ENCODE peak calls at places on chromosomes 13 and 19, in nine cellular contexts. V, T, Q, K, W, R, G, C and H are unnamed samples.

GRCh38 chr13:95207769-95208366 is 93.4 kb downstream of the ABCC4 start:
- DNase-seq in R (no peak), V (peak), T (no peak), Q (no peak), G (no peak), W (no peak), K (no peak), C (no peak), H (no peak)

GRCh38 chr19:58562126-58563033 is 4.0 kb upstream of the UBE2M start:
- DNase-seq in K (no peak), R (no peak), W (peak), G (no peak), C (peak), T (peak), V (no peak), Q (peak), H (no peak)

GRCh38 chr19:51552996-51553725 is 17.9 kb upstream of the ZNF175 start:
- DNase-seq in V (peak), C (peak), W (peak), R (no peak), K (peak), G (peak), Q (peak), T (no peak), H (peak)

GRCh38 chr19:54162241-54162805 is 2.8 kb upstream of the LENG1 start:
- DNase-seq in V (peak), T (no peak), Q (peak), G (peak), K (peak), C (peak), R (no peak), W (peak), H (peak)

GRCh38 chr19:3810708-3811355 is 24.7 kb upstream of the MATK start:
- DNase-seq in Q (no peak), K (no peak), R (no peak), C (no peak), T (no peak), V (no peak), W (no peak), G (no peak), H (no peak)

GRCh38 chr13:93409001-93409400 is 182.4 kb downstream of the GPC6 start:
- DNase-seq in T (no peak), V (no peak), Q (no peak), W (no peak), R (no peak), G (no peak), K (no peak), C (no peak), H (no peak)

GRCh38 chr13:107422421-107422820 is 792.9 kb downstream of the LIG4 start:
- DNase-seq in W (no peak), T (no peak), R (no peak), C (no peak), V (no peak), Q (no peak), G (no peak), K (no peak), H (no peak)

GRCh38 chr13:40764587-40765403 is 6.2 kb downstream of the MRPS31 start:
- DNase-seq in C (peak), Q (no peak), K (no peak), T (no peak), W (no peak), G (no peak), V (no peak), R (no peak), H (no peak)

GRCh38 chr19:39951065-39951650 is 16.7 kb upstream of the FCGBP start:
- DNase-seq in G (no peak), Q (no peak), V (no peak), T (no peak), R (no peak), K (no peak), W (no peak), C (no peak), H (no peak)

GRCh38 chr19:8269724-8270123 is 38.4 kb downstream of the CD320 start:
- DNase-seq in K (peak), W (no peak), R (no peak), T (no peak), Q (no peak), G (no peak), V (no peak), C (no peak), H (peak)

GRCh38 chr13:21673592-21674270 is 2.9 kb downstream of the FGF9 start:
- DNase-seq in K (peak), R (no peak), G (peak), T (no peak), Q (peak), C (peak), V (peak), W (peak), H (no peak)

GRCh38 chr13:46296920-46297319 is 85.2 kb downstream of the LRRC63 start:
- DNase-seq in W (no peak), C (peak), G (no peak), V (no peak), Q (no peak), R (peak), K (no peak), T (no peak), H (no peak)

GRCh38 chr13:81917829-81918228 is 1576.9 kb upstream of the SPRY2 start:
- DNase-seq in V (no peak), G (no peak), Q (no peak), K (no peak), R (no peak), T (no peak), W (no peak), C (no peak), H (no peak)

GRCh38 chr13:114065141-114065925 is 67.1 kb downstream of the RASA3 start:
- DNase-seq in W (peak), G (peak), C (peak), V (peak), K (peak), Q (peak), R (peak), T (peak), H (peak)

GRCh38 chr13:47168086-47168485 is 271.2 kb upstream of the HTR2A start:
- DNase-seq in V (no peak), Q (no peak), W (no peak), C (peak), R (no peak), G (no peak), T (no peak), K (no peak), H (no peak)

GRCh38 chr13:33918199-33918932 is 100.4 kb downstream of the RFC3 start:
- DNase-seq in Q (no peak), W (no peak), C (peak), G (no peak), T (no peak), R (peak), K (no peak), V (no peak), H (no peak)

GRCh38 chr13:79309690-79310089 is 96.4 kb downstream of the RBM26 start:
- DNase-seq in W (no peak), V (no peak), Q (no peak), G (no peak), C (no peak), K (no peak), T (no peak), R (no peak), H (no peak)

GRCh38 chr13:50915562-50915961 is 6.0 kb downstream of the RNASEH2B start:
- DNase-seq in R (no peak), G (no peak), V (no peak), Q (no peak), T (no peak), K (no peak), W (no peak), C (no peak), H (no peak)

DNA sequence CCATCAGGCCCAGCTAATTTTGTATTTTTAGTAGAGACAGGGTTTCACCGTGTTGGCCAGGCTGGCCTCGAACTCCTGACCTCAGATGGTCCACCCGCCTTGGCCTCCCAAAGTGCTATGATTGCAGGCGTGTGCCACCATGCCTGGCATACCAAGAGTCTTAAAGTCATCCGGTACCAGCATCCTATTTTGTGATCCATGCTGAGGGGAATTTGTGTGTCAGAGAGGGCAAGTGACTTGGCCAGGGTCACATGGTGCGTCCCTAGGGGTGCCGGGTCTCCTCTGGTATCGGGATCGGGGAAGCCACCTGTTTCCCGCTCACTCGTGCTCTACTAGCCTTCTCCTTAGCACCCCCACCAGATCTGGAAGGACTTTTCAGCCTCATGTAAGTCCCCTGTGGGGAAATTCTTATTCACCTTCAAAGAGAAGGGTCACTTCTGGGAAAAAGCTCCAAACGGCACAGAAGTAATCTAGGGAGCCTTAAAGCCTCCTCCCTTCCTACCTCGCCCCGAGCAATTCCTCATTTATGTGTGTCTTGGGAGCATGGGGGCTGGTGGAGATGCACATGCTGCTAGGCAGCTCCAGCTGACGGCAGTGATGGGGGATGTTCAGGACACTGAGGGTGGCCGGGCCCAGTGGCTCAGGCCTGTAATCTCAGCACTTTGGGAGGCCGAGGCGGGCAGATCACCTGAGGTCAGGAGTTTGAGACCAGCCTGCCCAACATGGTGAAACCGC is 6.1 kb upstream of the ANKLE1 start:
- DNase-seq in V (no peak), W (no peak), K (no peak), G (no peak), R (no peak), Q (no peak), T (no peak), C (no peak), H (no peak)
- TF ChIP-seq CTCF in V (no peak), W (no peak), K (no peak), G (no peak), R (no peak), Q (no peak), T (no peak), C (no peak), H (no peak)

DNA sequence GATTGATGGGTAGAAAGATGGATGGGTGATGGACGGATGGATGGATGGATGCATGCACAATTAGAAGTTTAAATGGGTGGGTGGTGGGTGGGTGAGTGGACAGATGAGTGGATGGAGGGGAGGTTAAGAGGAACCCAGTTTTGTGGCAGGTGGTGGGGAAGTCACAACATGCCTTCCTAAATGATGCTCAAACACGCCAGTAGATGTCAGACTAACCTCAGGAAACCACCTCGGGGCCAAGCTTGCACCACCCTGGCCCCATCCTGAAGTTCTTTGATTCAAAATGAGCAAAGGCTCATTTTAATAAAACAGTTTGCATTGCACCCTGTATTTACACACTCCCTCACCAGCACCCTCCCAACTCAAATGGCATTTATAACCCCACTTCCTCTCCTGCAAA is 91.3 kb upstream of the CACNA1A start:
- DNase-seq in R (no peak), C (peak), T (peak), W (peak), K (peak), V (peak), G (peak), Q (no peak), H (no peak)
- TF ChIP-seq CTCF in R (peak), C (peak), T (peak), W (peak), K (peak), V (peak), G (peak), Q (peak), H (peak)

DNA sequence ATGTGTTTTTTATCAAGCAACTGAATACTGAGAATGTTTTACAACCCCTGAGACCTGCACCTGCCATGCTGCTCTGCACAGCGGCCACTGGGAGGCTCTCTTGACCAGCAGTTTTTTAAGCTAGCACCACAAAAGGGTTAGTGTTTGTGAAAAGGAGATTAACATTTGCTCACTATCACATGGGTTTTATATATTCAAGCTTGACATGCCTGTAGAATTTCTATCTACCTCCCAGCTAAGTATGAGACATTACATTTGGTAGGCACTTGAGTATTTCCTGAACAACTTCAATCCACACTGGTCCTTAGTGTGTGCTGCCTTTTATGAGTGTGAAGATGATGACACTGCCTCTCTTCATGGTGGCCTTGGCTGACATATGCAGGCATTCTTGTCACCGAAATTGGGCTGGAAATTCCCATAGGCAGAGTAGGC is 1238.9 kb downstream of the UQCRFS1 start:
- DNase-seq in R (no peak), T (no peak), W (no peak), C (peak), G (peak), K (peak), Q (no peak), V (no peak), H (peak)
- TF ChIP-seq CTCF in R (peak), T (peak), W (peak), C (peak), G (peak), K (peak), Q (peak), V (peak), H (peak)

DNA sequence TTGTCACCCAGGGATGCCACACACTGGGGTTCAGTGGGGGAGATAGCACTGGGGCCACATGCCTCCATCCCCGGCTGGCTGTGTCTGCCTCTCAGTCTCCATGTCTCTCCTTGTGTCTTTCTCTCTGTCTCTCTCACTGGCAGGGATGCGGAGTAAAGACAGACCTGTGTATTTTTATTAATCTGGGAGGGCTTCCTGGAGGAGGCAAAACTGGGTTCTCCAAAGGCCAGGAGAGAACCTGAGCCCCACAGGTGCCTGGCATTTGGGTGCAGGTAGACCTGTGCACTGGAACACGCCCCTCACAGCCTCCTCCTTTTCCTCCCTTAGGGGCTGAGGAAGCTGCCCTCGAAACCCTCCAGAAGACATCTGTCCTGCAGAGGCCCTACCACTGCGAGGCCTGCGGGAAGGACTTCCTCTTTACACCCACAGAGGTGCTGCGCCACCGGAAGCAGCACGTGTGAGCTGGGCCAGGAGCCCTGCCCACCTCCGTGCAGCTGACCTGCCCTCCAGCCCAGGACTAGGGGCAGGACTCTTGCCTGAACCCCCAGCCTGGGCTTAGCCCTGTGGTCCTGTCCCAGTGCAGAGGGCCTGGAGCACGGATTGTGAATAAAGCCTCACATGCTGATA is 32.7 kb downstream of the DHX34 start:
- DNase-seq in C (no peak), R (no peak), W (peak), G (peak), V (peak), K (no peak), T (no peak), Q (peak), H (no peak)
- TF ChIP-seq CTCF in C (no peak), R (no peak), W (no peak), G (no peak), V (no peak), K (no peak), T (no peak), Q (no peak), H (no peak)

GRCh38 chr19:49890349-49891311 is 6.1 kb downstream of the IL4I1 start:
- DNase-seq in T (no peak), R (no peak), W (peak), G (peak), C (no peak), Q (peak), V (peak), K (peak), H (no peak)
- TF ChIP-seq CTCF in T (peak), R (no peak), W (no peak), G (no peak), C (no peak), Q (no peak), V (no peak), K (peak), H (no peak)

GRCh38 chr19:55166530-55167268 is at the start of gene DNAAF3:
- DNase-seq in C (peak), W (peak), R (peak), Q (peak), V (peak), G (peak), T (peak), K (peak), H (peak)
- TF ChIP-seq CTCF in C (no peak), W (no peak), R (no peak), Q (no peak), V (no peak), G (no peak), T (no peak), K (no peak), H (no peak)

GRCh38 chr13:98944336-98944735 is 33.5 kb downstream of the DOCK9 start:
- DNase-seq in K (no peak), C (no peak), G (no peak), Q (no peak), V (no peak), T (no peak), W (no peak), R (no peak), H (no peak)
- TF ChIP-seq CTCF in K (no peak), C (no peak), G (no peak), Q (no peak), V (no peak), T (peak), W (no peak), R (no peak), H (no peak)

GRCh38 chr13:61463027-61463426 is 47.4 kb upstream of the PCDH20 start:
- DNase-seq in C (no peak), W (no peak), G (no peak), R (no peak), K (no peak), T (no peak), Q (no peak), V (no peak), H (no peak)

GRCh38 chr13:61470801-61471200 is 55.2 kb upstream of the PCDH20 start:
- DNase-seq in V (no peak), Q (no peak), T (no peak), G (no peak), R (no peak), W (no peak), K (no peak), C (no peak), H (no peak)

GRCh38 chr13:61466280-61466679 is 50.6 kb upstream of the PCDH20 start:
- DNase-seq in C (no peak), G (no peak), T (no peak), Q (no peak), W (no peak), R (no peak), K (no peak), V (no peak), H (no peak)
- TF ChIP-seq CTCF in C (no peak), G (no peak), T (peak), Q (no peak), W (no peak), R (no peak), K (peak), V (no peak), H (no peak)

GRCh38 chr13:97028441-97029299 is 34.4 kb upstream of the OXGR1 start:
- DNase-seq in K (peak), Q (no peak), T (no peak), C (peak), G (peak), R (no peak), V (peak), W (peak), H (peak)

GRCh38 chr13:97026759-97027555 is 32.7 kb upstream of the OXGR1 start:
- DNase-seq in Q (no peak), W (no peak), C (peak), V (no peak), R (no peak), K (no peak), G (no peak), T (no peak), H (no peak)

DNA sequence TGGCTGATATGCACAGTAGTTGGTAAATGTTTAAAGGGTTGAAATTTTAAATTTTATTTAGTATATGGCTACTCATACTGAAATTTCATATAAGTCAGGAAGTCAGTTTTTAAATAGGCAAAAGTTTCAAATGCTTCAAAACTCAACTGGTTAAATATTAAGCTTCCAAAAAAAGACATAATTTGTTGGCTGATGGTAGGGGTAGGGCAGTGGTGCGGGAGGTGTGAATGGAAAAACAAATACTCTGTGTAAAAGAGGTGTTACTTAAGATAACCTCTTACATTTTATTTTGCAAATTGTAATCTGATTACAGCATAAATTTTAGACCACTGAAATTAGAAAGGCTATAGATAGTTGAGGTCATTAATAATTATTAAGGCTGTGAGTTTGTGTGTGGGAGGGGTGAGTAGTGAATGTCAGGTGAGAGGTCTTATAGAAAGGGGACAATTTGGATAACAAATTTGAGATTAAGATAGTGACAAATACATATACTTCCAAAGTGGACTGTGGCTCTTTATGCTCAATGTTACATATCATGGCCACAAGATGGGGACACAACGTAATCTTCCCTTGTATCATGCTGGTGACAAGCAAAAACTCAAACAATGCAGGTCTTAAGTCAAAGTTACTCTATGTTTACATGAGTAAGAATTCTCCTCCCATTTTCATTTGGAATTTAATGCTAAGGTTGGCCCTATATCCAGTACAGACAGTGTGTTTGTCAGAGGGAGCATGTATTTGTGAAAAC is 36.6 kb upstream of the OXGR1 start:
- DNase-seq in K (no peak), R (peak), W (peak), T (no peak), Q (no peak), V (peak), C (peak), G (no peak), H (no peak)
- TF ChIP-seq CTCF in K (peak), R (peak), W (no peak), T (peak), Q (no peak), V (no peak), C (peak), G (peak), H (no peak)

GRCh38 chr13:104510422-104510821 is 1444.2 kb upstream of the SLC10A2 start:
- DNase-seq in W (no peak), Q (no peak), V (no peak), G (no peak), R (no peak), C (no peak), T (no peak), K (no peak), H (no peak)
- TF ChIP-seq CTCF in W (no peak), Q (no peak), V (no peak), G (no peak), R (no peak), C (no peak), T (no peak), K (no peak), H (no peak)